ENCODE peak calls at places on chromosomes 13 and 19, in six cellular contexts. One of them, this sample, is unnamed.

GRCh38 chr13:55199132-55199531 is 1941.6 kb upstream of the PRR20A start:
- DNase-seq in HepG2: peak
- DNase-seq in GM12878: no peak
- DNase-seq in H1: no peak
- DNase-seq in HCT116: no peak
- DNase-seq in K562: no peak
- DNase-seq in this sample: no peak

GRCh38 chr19:23241433-23241832 is 8.8 kb downstream of the ZNF724 start:
- DNase-seq in HCT116: no peak
- DNase-seq in GM12878: no peak
- DNase-seq in K562: no peak
- DNase-seq in HepG2: no peak
- DNase-seq in H1: no peak
- DNase-seq in this sample: no peak

GRCh38 chr19:19900124-19900523 is 622 bp upstream of the ZNF93 start:
- DNase-seq in HepG2: no peak
- DNase-seq in K562: peak
- DNase-seq in HCT116: no peak
- DNase-seq in H1: no peak
- DNase-seq in GM12878: no peak
- DNase-seq in this sample: no peak

GRCh38 chr13:83732755-83733154 is 149.5 kb downstream of the SLITRK1 start:
- DNase-seq in GM12878: no peak
- DNase-seq in HepG2: no peak
- DNase-seq in K562: no peak
- DNase-seq in H1: no peak
- DNase-seq in HCT116: no peak
- DNase-seq in this sample: no peak

GRCh38 chr13:33316890-33317289 is 31.3 kb upstream of the STARD13 start:
- DNase-seq in GM12878: no peak
- DNase-seq in K562: no peak
- DNase-seq in HepG2: no peak
- DNase-seq in H1: no peak
- DNase-seq in HCT116: no peak
- DNase-seq in this sample: no peak

GRCh38 chr13:95676100-95676774 is 702 bp upstream of the DNAJC3 start:
- DNase-seq in HepG2: peak
- DNase-seq in GM12878: no peak
- DNase-seq in HCT116: peak
- DNase-seq in K562: no peak
- DNase-seq in H1: no peak
- DNase-seq in this sample: no peak

GRCh38 chr13:50107205-50107604 is 92.0 kb downstream of the KCNRG start:
- DNase-seq in HCT116: no peak
- DNase-seq in H1: no peak
- DNase-seq in GM12878: no peak
- DNase-seq in K562: no peak
- DNase-seq in HepG2: no peak
- DNase-seq in this sample: no peak

GRCh38 chr19:18029617-18030338 is 21.8 kb downstream of the ARRDC2 start:
- DNase-seq in HCT116: peak
- DNase-seq in H1: no peak
- DNase-seq in K562: no peak
- DNase-seq in GM12878: no peak
- DNase-seq in HepG2: peak
- DNase-seq in this sample: no peak

GRCh38 chr19:29323972-29324680 is 111.2 kb upstream of the UQCRFS1 start:
- DNase-seq in HCT116: no peak
- DNase-seq in HepG2: no peak
- DNase-seq in H1: no peak
- DNase-seq in GM12878: no peak
- DNase-seq in K562: no peak
- DNase-seq in this sample: no peak

GRCh38 chr19:15072930-15073647 is 8.9 kb upstream of the OR1I1 start:
- DNase-seq in K562: no peak
- DNase-seq in HCT116: no peak
- DNase-seq in GM12878: no peak
- DNase-seq in H1: peak
- DNase-seq in HepG2: peak
- DNase-seq in this sample: peak

GRCh38 chr13:23778007-23778687 is 111.1 kb downstream of the MIPEP start:
- DNase-seq in H1: no peak
- DNase-seq in K562: no peak
- DNase-seq in HCT116: no peak
- DNase-seq in HepG2: no peak
- DNase-seq in GM12878: no peak
- DNase-seq in this sample: no peak

GRCh38 chr13:73401769-73402168 is 343.0 kb downstream of the KLF5 start:
- DNase-seq in GM12878: no peak
- DNase-seq in HepG2: no peak
- DNase-seq in K562: no peak
- DNase-seq in HCT116: no peak
- DNase-seq in H1: no peak
- DNase-seq in this sample: no peak

GRCh38 chr13:97266328-97266727 is 44.2 kb downstream of the MBNL2 start:
- DNase-seq in H1: no peak
- DNase-seq in GM12878: no peak
- DNase-seq in HepG2: no peak
- DNase-seq in K562: no peak
- DNase-seq in HCT116: no peak
- DNase-seq in this sample: peak

GRCh38 chr13:113920606-113921306 is 53.1 kb downstream of the C13orf46 start:
- DNase-seq in K562: no peak
- DNase-seq in HCT116: no peak
- DNase-seq in HepG2: no peak
- DNase-seq in GM12878: no peak
- DNase-seq in H1: no peak
- DNase-seq in this sample: peak

GRCh38 chr13:24261566-24261965 is 47.8 kb upstream of the C1QTNF9 start:
- DNase-seq in H1: no peak
- DNase-seq in K562: no peak
- DNase-seq in HepG2: no peak
- DNase-seq in GM12878: no peak
- DNase-seq in HCT116: no peak
- DNase-seq in this sample: no peak

GRCh38 chr19:53254451-53255341 is at the start of gene ZNF677:
- DNase-seq in GM12878: no peak
- DNase-seq in H1: peak
- DNase-seq in K562: peak
- DNase-seq in HepG2: no peak
- DNase-seq in HCT116: no peak
- DNase-seq in this sample: peak

GRCh38 chr19:42291437-42291815 is 10.5 kb upstream of the PRR19 start:
- DNase-seq in K562: no peak
- DNase-seq in HCT116: no peak
- DNase-seq in GM12878: no peak
- DNase-seq in HepG2: no peak
- DNase-seq in H1: no peak
- DNase-seq in this sample: peak

GRCh38 chr13:52158629-52159158 is 703 bp downstream of the NEK3 start:
- DNase-seq in HCT116: no peak
- DNase-seq in K562: no peak
- DNase-seq in H1: no peak
- DNase-seq in GM12878: peak
- DNase-seq in HepG2: no peak
- DNase-seq in this sample: no peak

GRCh38 chr19:55257461-55258411 is 1.1 kb downstream of the PPP6R1 start:
- DNase-seq in H1: peak
- DNase-seq in HCT116: no peak
- DNase-seq in HepG2: no peak
- DNase-seq in K562: peak
- DNase-seq in GM12878: no peak
- DNase-seq in this sample: no peak

GRCh38 chr13:27961227-27962085 is 7.7 kb downstream of the CDX2 start:
- DNase-seq in GM12878: no peak
- DNase-seq in K562: no peak
- DNase-seq in H1: no peak
- DNase-seq in HCT116: no peak
- DNase-seq in HepG2: peak
- DNase-seq in this sample: peak

GRCh38 chr19:478236-478888 is 17.5 kb upstream of the SHC2 start:
- DNase-seq in HepG2: no peak
- DNase-seq in K562: no peak
- DNase-seq in HCT116: no peak
- DNase-seq in H1: no peak
- DNase-seq in GM12878: no peak
- DNase-seq in this sample: no peak

GRCh38 chr19:38046254-38047047 is 139.4 kb downstream of the SIPA1L3 start:
- DNase-seq in H1: no peak
- DNase-seq in HCT116: no peak
- DNase-seq in GM12878: peak
- DNase-seq in HepG2: no peak
- DNase-seq in K562: no peak
- DNase-seq in this sample: no peak

GRCh38 chr13:109998808-109999528 is 212.6 kb upstream of the IRS2 start:
- DNase-seq in GM12878: no peak
- DNase-seq in HepG2: no peak
- DNase-seq in K562: no peak
- DNase-seq in H1: no peak
- DNase-seq in HCT116: no peak
- DNase-seq in this sample: no peak

GRCh38 chr13:50410921-50411712 is 395.9 kb downstream of the KCNRG start:
- DNase-seq in K562: peak
- DNase-seq in H1: no peak
- DNase-seq in GM12878: no peak
- DNase-seq in HCT116: peak
- DNase-seq in HepG2: peak
- DNase-seq in this sample: no peak

GRCh38 chr13:44578064-44578394 is 1.9 kb upstream of the TSC22D1 start:
- DNase-seq in K562: no peak
- DNase-seq in H1: no peak
- DNase-seq in HepG2: no peak
- DNase-seq in GM12878: no peak
- DNase-seq in HCT116: no peak
- DNase-seq in this sample: no peak

GRCh38 chr19:56597696-56598095 is 2.6 kb downstream of the ZNF71 start:
- DNase-seq in HepG2: no peak
- DNase-seq in GM12878: no peak
- DNase-seq in HCT116: no peak
- DNase-seq in K562: no peak
- DNase-seq in H1: no peak
- DNase-seq in this sample: no peak

GRCh38 chr13:109780880-109781383 is 5.5 kb downstream of the IRS2 start:
- DNase-seq in K562: no peak
- DNase-seq in H1: no peak
- DNase-seq in HCT116: no peak
- DNase-seq in HepG2: no peak
- DNase-seq in GM12878: no peak
- DNase-seq in this sample: no peak

GRCh38 chr19:16338470-16339360 is 14.1 kb downstream of the KLF2 start:
- DNase-seq in HepG2: peak
- DNase-seq in GM12878: peak
- DNase-seq in K562: no peak
- DNase-seq in H1: no peak
- DNase-seq in HCT116: peak
- DNase-seq in this sample: no peak
- TF ChIP-seq ATF3 in HepG2: no peak
- TF ChIP-seq ATF3 in GM12878: no peak
- TF ChIP-seq ATF3 in K562: no peak
- TF ChIP-seq ATF3 in H1: no peak
- TF ChIP-seq ATF3 in HCT116: no peak
- TF ChIP-seq ATF3 in this sample: no peak

GRCh38 chr19:5345895-5346386 is 5.3 kb upstream of the PTPRS start:
- DNase-seq in HCT116: no peak
- DNase-seq in K562: no peak
- DNase-seq in GM12878: no peak
- DNase-seq in HepG2: no peak
- DNase-seq in H1: no peak
- DNase-seq in this sample: no peak
- TF ChIP-seq ATF3 in HCT116: no peak
- TF ChIP-seq ATF3 in K562: no peak
- TF ChIP-seq ATF3 in GM12878: no peak
- TF ChIP-seq ATF3 in HepG2: no peak
- TF ChIP-seq ATF3 in H1: no peak
- TF ChIP-seq ATF3 in this sample: no peak

DNA sequence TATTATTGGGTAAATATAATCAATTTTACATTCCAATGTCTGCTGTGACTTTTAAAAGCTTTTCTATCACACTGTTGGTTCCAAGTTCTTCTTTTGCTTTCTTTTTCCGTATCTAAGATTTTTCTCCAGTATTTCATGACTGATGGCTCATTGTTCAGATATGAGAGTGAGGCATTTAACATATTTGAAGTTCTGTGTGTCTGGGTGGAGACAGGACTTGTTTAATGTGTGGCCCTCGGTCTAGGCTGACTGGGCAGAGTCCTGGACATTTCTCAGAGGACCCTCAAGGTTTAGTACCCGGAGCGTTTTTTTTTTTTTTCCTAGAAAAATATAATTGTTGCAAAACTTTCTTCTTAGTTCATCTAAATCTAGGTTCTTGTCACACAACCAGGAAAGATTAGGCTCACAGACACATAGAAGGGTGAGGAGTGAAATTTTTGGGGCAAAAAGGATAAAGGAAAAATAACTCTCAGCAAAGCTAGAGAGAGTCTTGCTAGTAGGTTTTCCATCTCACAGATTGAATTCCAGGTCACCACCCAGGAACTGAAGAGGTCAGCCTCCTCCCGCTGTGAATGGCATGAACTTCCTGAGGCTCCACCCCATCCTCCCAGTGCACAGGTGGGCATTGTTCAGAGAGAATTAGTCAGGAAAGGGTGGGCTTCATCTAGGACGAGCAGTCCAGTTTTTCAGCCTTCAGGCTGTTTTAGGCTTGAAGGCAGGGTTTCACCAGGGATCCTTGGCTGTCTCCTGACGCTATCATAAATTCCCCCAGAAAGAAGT is 1002.4 kb upstream of the PCDH9 start:
- DNase-seq in GM12878: no peak
- DNase-seq in K562: no peak
- DNase-seq in HepG2: no peak
- DNase-seq in H1: no peak
- DNase-seq in HCT116: no peak
- DNase-seq in this sample: no peak
- TF ChIP-seq ATF3 in GM12878: no peak
- TF ChIP-seq ATF3 in K562: no peak
- TF ChIP-seq ATF3 in HepG2: no peak
- TF ChIP-seq ATF3 in H1: no peak
- TF ChIP-seq ATF3 in HCT116: no peak
- TF ChIP-seq ATF3 in this sample: no peak

GRCh38 chr19:47093841-47094240 is 19.7 kb downstream of the ZC3H4 start:
- DNase-seq in K562: no peak
- DNase-seq in H1: no peak
- DNase-seq in GM12878: no peak
- DNase-seq in HCT116: no peak
- DNase-seq in HepG2: no peak
- DNase-seq in this sample: no peak

GRCh38 chr19:47096721-47097120 is 16.9 kb downstream of the ZC3H4 start:
- DNase-seq in K562: no peak
- DNase-seq in HepG2: no peak
- DNase-seq in GM12878: no peak
- DNase-seq in HCT116: no peak
- DNase-seq in H1: no peak
- DNase-seq in this sample: no peak

GRCh38 chr19:47093254-47093653 is 20.3 kb downstream of the ZC3H4 start:
- DNase-seq in HCT116: no peak
- DNase-seq in GM12878: no peak
- DNase-seq in K562: no peak
- DNase-seq in HepG2: no peak
- DNase-seq in H1: no peak
- DNase-seq in this sample: no peak

GRCh38 chr19:47095707-47096704 is 17.6 kb downstream of the ZC3H4 start:
- DNase-seq in HCT116: peak
- DNase-seq in GM12878: no peak
- DNase-seq in K562: no peak
- DNase-seq in H1: no peak
- DNase-seq in HepG2: peak
- DNase-seq in this sample: no peak

GRCh38 chr19:47094557-47095517 is 18.7 kb downstream of the ZC3H4 start:
- DNase-seq in K562: no peak
- DNase-seq in H1: no peak
- DNase-seq in HCT116: no peak
- DNase-seq in GM12878: no peak
- DNase-seq in HepG2: peak
- DNase-seq in this sample: no peak
- TF ChIP-seq ATF3 in K562: no peak
- TF ChIP-seq ATF3 in H1: no peak
- TF ChIP-seq ATF3 in HCT116: no peak
- TF ChIP-seq ATF3 in GM12878: no peak
- TF ChIP-seq ATF3 in HepG2: no peak
- TF ChIP-seq ATF3 in this sample: no peak

This sample was measured in WTC11.